ENCODE peak calls at places on chromosomes 6 and 20, in four cellular contexts. F, O, L and Z are unnamed samples.

GRCh38 chr20:9202440-9203080 is 133.7 kb downstream of the PLCB4 start:
- DNase-seq in L (no peak), O (no peak), F (no peak), Z (no peak)

GRCh38 chr6:109094351-109095035 is at the start of gene SESN1:
- DNase-seq in F (peak), L (peak), O (peak), Z (peak)

GRCh38 chr6:162620067-162620466 is 107.5 kb downstream of the PRKN start:
- DNase-seq in O (no peak), F (no peak), L (no peak), Z (no peak)

GRCh38 chr6:144148891-144149290 is 1.4 kb upstream of the STX11 start:
- DNase-seq in O (no peak), L (no peak), F (no peak), Z (no peak)

GRCh38 chr20:44745560-44746366 is at the start of gene KCNK15:
- DNase-seq in L (peak), F (no peak), O (peak), Z (no peak)

GRCh38 chr6:142845143-142845571 is 99.8 kb downstream of the HIVEP2 start:
- DNase-seq in O (no peak), L (no peak), F (no peak), Z (no peak)

GRCh38 chr20:53513168-53513488 is 80.5 kb downstream of the ZNF217 start:
- DNase-seq in O (no peak), F (no peak), L (no peak), Z (no peak)

GRCh38 chr6:104789770-104790190 is 69.9 kb downstream of the HACE1 start:
- DNase-seq in O (no peak), L (no peak), F (peak), Z (peak)

GRCh38 chr20:45433316-45433715 is 17.4 kb downstream of the PIGT start:
- DNase-seq in L (no peak), F (no peak), O (no peak), Z (no peak)

GRCh38 chr20:43426172-43426571 is 31.5 kb upstream of the SRSF6 start:
- DNase-seq in L (no peak), F (no peak), O (no peak), Z (no peak)

GRCh38 chr6:119090256-119090655 is 11.8 kb upstream of the FAM184A start:
- DNase-seq in O (no peak), F (no peak), L (no peak), Z (no peak)

GRCh38 chr6:154218787-154219186 is 137.8 kb downstream of the IPCEF1 start:
- DNase-seq in L (no peak), F (no peak), O (no peak), Z (no peak)

GRCh38 chr6:35722121-35722761 is 14.6 kb upstream of the ARMC12 start:
- DNase-seq in O (no peak), L (no peak), F (no peak), Z (no peak)

GRCh38 chr6:150695652-150696051 is 96.0 kb downstream of the PLEKHG1 start:
- DNase-seq in L (no peak), F (no peak), O (no peak), Z (no peak)

GRCh38 chr6:31558631-31559500 is 11.5 kb downstream of the NFKBIL1 start:
- DNase-seq in F (no peak), L (peak), O (no peak), Z (no peak)

GRCh38 chr6:100965069-100965468 is 83.9 kb upstream of the ASCC3 start:
- DNase-seq in F (no peak), L (no peak), O (no peak), Z (no peak)

GRCh38 chr6:52929321-52930164 is 20.0 kb upstream of the GSTA3 start:
- DNase-seq in L (no peak), O (no peak), F (peak), Z (peak)

GRCh38 chr6:136747538-136747937 is 44.7 kb downstream of the MAP3K5 start:
- DNase-seq in F (no peak), L (no peak), O (no peak), Z (no peak)

DNA sequence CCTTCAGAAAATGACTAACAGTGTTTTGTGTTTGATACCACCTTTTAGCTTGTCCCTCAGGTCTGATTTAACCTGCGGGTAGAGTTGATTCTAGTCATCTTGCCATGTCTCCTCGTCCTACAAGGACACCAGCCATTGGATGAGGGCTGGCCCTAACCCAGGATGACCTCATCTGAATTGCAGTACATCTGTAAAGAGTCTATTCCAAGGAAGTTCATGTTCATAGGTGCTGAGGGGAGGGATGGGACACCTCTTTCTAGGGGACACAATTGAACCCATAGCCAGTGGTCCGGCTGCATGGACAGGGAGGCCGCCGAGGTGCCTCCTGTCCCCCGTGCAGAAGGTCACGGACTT is 52.0 kb upstream of the DACT2 start:
- DNase-seq in F (no peak), L (no peak), O (no peak), Z (no peak)
- TF ChIP-seq PHF8 in F (no peak), L (no peak), O (no peak), Z (no peak)

GRCh38 chr6:85923013-85923430 is 280.3 kb upstream of the SYNCRIP start:
- DNase-seq in F (peak), O (peak), L (no peak), Z (peak)
- TF ChIP-seq PHF8 in F (no peak), O (no peak), L (no peak), Z (no peak)

GRCh38 chr20:40154514-40154913 is 534.5 kb downstream of the MAFB start:
- DNase-seq in O (no peak), L (no peak), F (no peak), Z (no peak)

GRCh38 chr20:40156600-40157307 is 532.3 kb downstream of the MAFB start:
- DNase-seq in L (no peak), O (no peak), F (no peak), Z (no peak)

DNA sequence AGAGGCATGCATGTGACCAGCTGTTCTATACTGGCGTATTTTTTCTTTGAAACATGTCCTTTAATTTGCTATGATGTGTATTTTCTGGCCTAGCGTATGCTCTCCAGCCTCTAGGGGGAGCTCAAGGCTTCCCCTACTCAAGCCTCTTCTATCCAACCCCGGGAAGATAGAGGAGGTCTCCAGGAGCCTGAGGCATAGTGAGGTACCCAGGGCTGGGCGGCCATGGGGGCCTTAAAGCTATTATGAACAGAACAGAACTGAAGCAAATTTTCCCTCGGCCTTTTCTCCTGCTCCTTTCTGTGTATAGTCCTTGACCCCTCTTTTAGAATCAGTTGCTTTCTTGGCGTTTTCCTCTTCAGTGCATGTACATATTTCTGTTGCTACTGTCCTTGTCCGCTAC is 528.9 kb downstream of the MAFB start:
- DNase-seq in L (peak), O (peak), F (peak), Z (peak)
- TF ChIP-seq PHF8 in L (no peak), O (no peak), F (no peak), Z (no peak)

DNA sequence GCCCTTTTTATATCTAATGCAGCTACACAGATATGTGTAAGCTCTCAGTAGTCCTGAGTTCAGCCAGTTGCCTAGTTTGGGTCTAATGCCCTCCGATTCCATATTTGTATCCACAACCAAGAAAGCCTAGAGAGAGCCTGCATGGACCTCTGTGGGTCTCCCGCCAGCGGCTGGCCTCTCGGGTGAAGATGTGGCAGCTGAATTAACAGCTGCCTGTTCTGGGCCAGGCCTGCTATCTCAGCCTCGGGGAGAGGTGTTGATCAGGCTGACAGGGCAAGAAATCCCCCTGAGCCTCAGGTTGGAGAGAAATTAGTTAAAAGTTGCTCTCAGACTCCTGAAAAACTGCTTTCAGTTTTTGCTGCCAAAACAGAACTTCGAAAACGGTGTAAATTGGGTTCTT is 19.8 kb downstream of the PTK7 start:
- DNase-seq in L (no peak), O (no peak), F (no peak), Z (no peak)
- TF ChIP-seq PHF8 in L (no peak), O (no peak), F (no peak), Z (no peak)